ENCODE peak calls at places on chromosomes 3 and 15, in seven cellular contexts. A, S, H, J, Z, I and U are unnamed samples.

GRCh38 chr3:115676336-115676735 is 53.0 kb downstream of the GAP43 start:
- DNase-seq in A (no peak), S (no peak), H (no peak), J (no peak), Z (no peak), I (no peak), U (no peak)

GRCh38 chr3:21484323-21485154 is 266.5 kb downstream of the ZNF385D start:
- DNase-seq in A (peak), S (peak), H (peak), J (peak), Z (peak), I (peak), U (peak)

GRCh38 chr15:23857028-23857641 is 170.0 kb upstream of the NDN start:
- DNase-seq in A (no peak), S (peak), H (no peak), J (peak), Z (peak), I (peak), U (no peak)

GRCh38 chr15:22262613-22263020 is 182.3 kb downstream of the OR4M2 start:
- DNase-seq in A (no peak), S (no peak), H (no peak), J (no peak), Z (no peak), I (no peak), U (no peak)

GRCh38 chr15:92900712-92901052 is 558 bp downstream of the CHD2 start:
- DNase-seq in A (no peak), S (no peak), H (no peak), J (no peak), Z (no peak), I (peak), U (no peak)

GRCh38 chr3:42302924-42303634 is 37.1 kb upstream of the CCK start:
- DNase-seq in A (no peak), S (no peak), H (no peak), J (no peak), Z (no peak), I (no peak), U (no peak)

GRCh38 chr15:98875309-98875708 is 132.3 kb downstream of the PGPEP1L start:
- DNase-seq in A (no peak), S (no peak), H (no peak), J (no peak), Z (no peak), I (peak), U (no peak)

GRCh38 chr3:122975163-122975923 is 52.2 kb downstream of the SEMA5B start:
- DNase-seq in A (peak), S (peak), H (no peak), J (no peak), Z (peak), I (peak), U (no peak)

GRCh38 chr3:99332726-99333125 is 305.7 kb upstream of the COL8A1 start:
- DNase-seq in A (no peak), S (no peak), H (no peak), J (no peak), Z (no peak), I (no peak), U (no peak)

GRCh38 chr3:115072265-115073008 is 74.7 kb downstream of the ZBTB20 start:
- DNase-seq in A (no peak), S (no peak), H (no peak), J (no peak), Z (no peak), I (peak), U (no peak)

GRCh38 chr3:122097141-122097540 is 42.0 kb downstream of the CD86 start:
- DNase-seq in A (no peak), S (no peak), H (no peak), J (no peak), Z (no peak), I (no peak), U (no peak)

GRCh38 chr3:71930056-71930991 is 145.4 kb upstream of the PROK2 start:
- DNase-seq in A (peak), S (peak), H (no peak), J (no peak), Z (no peak), I (peak), U (peak)

GRCh38 chr3:108455212-108455705 is 55.1 kb downstream of the MYH15 start:
- DNase-seq in A (no peak), S (no peak), H (no peak), J (no peak), Z (no peak), I (no peak), U (no peak)

GRCh38 chr3:116165190-116165589 is 280.1 kb downstream of the LSAMP start:
- DNase-seq in A (no peak), S (no peak), H (no peak), J (no peak), Z (no peak), I (no peak), U (no peak)

GRCh38 chr3:186946756-186947375 is 16.5 kb downstream of the ST6GAL1 start:
- DNase-seq in A (peak), S (no peak), H (no peak), J (no peak), Z (no peak), I (no peak), U (peak)

GRCh38 chr15:29045717-29046116 is 159.9 kb downstream of the APBA2 start:
- DNase-seq in A (no peak), S (no peak), H (no peak), J (no peak), Z (no peak), I (peak), U (no peak)

GRCh38 chr15:33629647-33630046 is 318.9 kb downstream of the RYR3 start:
- DNase-seq in A (no peak), S (no peak), H (no peak), J (no peak), Z (no peak), I (no peak), U (no peak)

GRCh38 chr3:126132751-126133511 is 47.5 kb downstream of the ALDH1L1 start:
- DNase-seq in A (no peak), S (peak), H (no peak), J (no peak), Z (no peak), I (no peak), U (no peak)

GRCh38 chr15:59657635-59658125 is 365 bp upstream of the GTF2A2 start:
- DNase-seq in A (no peak), S (no peak), H (no peak), J (no peak), Z (no peak), I (no peak), U (no peak)

GRCh38 chr15:51499379-51499976 is 123.1 kb downstream of the DMXL2 start:
- DNase-seq in A (peak), S (peak), H (no peak), J (no peak), Z (no peak), I (peak), U (peak)

DNA sequence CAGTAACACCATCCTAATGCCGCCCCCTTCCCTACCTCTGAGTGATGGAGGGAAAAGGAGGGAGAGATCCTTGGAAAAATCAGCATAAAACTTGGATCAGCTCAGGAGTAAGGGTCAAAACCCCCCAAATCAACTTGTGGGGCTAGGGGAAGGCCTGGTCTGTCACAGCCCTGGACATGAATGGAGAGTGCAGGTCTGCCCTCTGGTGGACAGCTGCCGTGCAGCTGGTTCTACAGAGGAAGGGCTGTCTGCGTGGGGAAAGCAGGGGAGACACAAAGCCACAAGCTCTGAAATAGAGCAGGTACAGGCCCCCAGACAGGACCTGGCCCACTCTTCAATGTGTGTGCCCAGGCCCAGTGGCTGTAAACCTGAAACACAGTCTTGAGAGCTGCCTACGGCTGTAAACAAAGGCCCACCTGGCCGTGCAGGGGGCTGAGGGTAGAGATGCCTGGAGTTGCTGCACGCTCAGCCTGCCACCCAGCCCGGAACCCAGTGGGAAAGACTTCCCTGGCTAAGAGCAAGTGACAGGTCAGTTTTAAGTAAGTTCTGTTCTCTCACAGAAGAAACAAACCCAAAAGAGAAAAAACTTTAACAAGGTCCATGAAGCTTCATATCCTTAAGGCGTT is 16.4 kb downstream of the CLK3 start:
- DNase-seq in A (peak), S (peak), H (no peak), J (peak), Z (peak), I (peak), U (peak)
- TF ChIP-seq CTCF in A (peak), S (peak), H (peak), J (peak), Z (peak), I (peak), U (peak)

GRCh38 chr3:141876381-141876890 is at the start of gene ATP1B3:
- DNase-seq in A (peak), S (peak), H (no peak), J (peak), Z (peak), I (peak), U (peak)
- TF ChIP-seq CTCF in A (no peak), S (no peak), H (no peak), J (no peak), Z (no peak), I (no peak), U (no peak)

GRCh38 chr3:52440249-52440551 is 4.7 kb downstream of the SEMA3G start:
- DNase-seq in A (no peak), S (no peak), H (no peak), J (no peak), Z (no peak), I (no peak), U (no peak)
- TF ChIP-seq CTCF in A (no peak), S (no peak), H (no peak), J (no peak), Z (no peak), I (no peak), U (no peak)

GRCh38 chr15:63243776-63244175 is 33.6 kb upstream of the APH1B start:
- DNase-seq in A (no peak), S (no peak), H (no peak), J (no peak), Z (no peak), I (no peak), U (peak)

GRCh38 chr15:63244976-63245645 is 32.3 kb upstream of the APH1B start:
- DNase-seq in A (no peak), S (no peak), H (no peak), J (no peak), Z (no peak), I (no peak), U (peak)

GRCh38 chr15:63250312-63250965 is 27.0 kb upstream of the APH1B start:
- DNase-seq in A (no peak), S (no peak), H (no peak), J (no peak), Z (no peak), I (peak), U (no peak)

GRCh38 chr15:63244399-63244798 is 33.0 kb upstream of the APH1B start:
- DNase-seq in A (no peak), S (no peak), H (no peak), J (no peak), Z (no peak), I (no peak), U (no peak)

DNA sequence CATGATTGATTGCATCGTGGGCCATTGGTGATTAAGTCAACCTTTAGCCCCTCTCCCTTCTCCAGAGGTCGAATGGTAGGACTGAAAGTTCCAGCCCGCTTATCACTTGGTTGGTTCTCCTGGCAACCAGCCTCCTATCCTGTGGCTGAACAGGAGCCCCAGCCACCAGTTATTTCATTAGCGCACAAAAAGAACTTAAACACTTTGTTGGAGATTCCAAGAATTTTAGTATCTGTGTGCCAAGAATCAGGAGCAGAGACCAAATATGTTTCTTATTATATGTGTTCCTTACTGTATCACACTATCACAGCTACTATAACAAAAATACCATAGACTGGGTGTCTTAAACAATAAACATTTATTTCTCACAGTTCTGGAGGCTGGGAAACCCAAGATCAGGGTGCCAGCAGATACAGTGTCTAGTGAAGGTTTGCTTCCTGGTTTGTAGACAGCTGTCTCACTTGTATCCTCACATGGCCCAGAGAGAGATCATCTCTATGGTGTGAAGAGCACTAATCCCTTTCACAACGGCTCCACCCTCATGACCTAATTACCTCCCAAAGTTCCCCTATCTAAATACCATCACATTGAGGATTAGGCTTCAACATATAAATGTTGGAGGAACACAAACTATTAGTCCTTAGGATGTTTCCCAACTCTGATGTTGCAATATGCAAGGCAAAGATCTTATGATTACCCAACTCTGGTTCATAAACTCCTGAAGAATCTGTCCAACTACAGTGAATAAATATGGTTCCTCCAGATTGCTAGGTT is 30.5 kb upstream of the APH1B start:
- DNase-seq in A (no peak), S (no peak), H (no peak), J (no peak), Z (no peak), I (peak), U (no peak)
- TF ChIP-seq CTCF in A (no peak), S (no peak), H (no peak), J (no peak), Z (no peak), I (no peak), U (no peak)

DNA sequence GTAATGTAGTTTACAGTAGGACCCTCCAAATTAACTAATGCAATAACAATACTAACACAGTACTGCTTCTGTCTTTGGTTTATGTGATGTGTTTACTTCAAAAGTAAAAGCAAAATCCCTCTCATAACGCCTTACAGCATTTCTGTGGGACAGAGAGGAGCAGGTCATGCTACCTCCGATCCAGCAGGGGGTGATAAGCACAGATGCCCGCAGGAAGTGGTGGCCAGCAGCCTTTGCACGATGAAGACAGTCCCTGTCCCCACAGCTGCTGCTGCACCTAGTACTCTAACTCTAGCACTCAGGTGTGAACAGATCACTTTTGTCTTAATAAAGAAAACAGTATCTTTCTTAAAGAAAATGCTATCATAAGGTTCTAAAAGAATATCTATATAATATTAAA is 38.3 kb downstream of the ANO10 start:
- DNase-seq in A (no peak), S (no peak), H (no peak), J (no peak), Z (no peak), I (no peak), U (no peak)
- TF ChIP-seq CTCF in A (no peak), S (no peak), H (no peak), J (peak), Z (no peak), I (peak), U (peak)

DNA sequence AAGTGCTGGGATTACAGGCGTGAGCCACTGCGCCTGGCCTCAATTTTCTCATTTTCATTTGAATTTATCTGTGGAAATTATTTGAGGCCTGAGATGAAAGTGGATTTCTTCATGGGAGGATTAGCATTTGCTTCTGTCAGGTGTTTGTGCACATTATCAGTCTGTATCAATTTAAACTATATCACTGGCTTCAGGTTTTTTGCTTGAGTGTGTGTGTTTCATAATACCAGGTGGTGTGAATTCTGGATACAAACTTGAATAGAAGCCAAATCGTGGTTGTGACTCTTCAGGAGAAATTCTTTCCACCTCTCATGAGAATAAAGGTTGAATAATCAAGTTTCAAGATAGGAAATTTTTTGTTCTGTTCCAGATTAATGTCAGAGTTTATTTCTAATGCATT is 56.4 kb downstream of the CGGBP1 start:
- DNase-seq in A (no peak), S (no peak), H (no peak), J (no peak), Z (no peak), I (no peak), U (no peak)
- TF ChIP-seq CTCF in A (no peak), S (no peak), H (no peak), J (no peak), Z (no peak), I (no peak), U (no peak)

GRCh38 chr3:97138914-97139541 is 324.6 kb downstream of the EPHA6 start:
- DNase-seq in A (no peak), S (no peak), H (no peak), J (no peak), Z (no peak), I (no peak), U (no peak)
- TF ChIP-seq CTCF in A (no peak), S (no peak), H (no peak), J (peak), Z (peak), I (no peak), U (peak)

GRCh38 chr3:85193565-85193964 is 234.8 kb downstream of the CADM2 start:
- DNase-seq in A (no peak), S (no peak), H (no peak), J (no peak), Z (no peak), I (no peak), U (no peak)
- TF ChIP-seq CTCF in A (no peak), S (no peak), H (no peak), J (no peak), Z (no peak), I (peak), U (no peak)